ENCODE peak calls at places on chromosomes 13 and 19, in five cellular contexts. One of them, this sample, is unnamed.
A peak's percentile ranks its signal among the peaks of the same experiment; 100 is the strongest.

GRCh38 chr19:33263325-33264023 is 37.8 kb upstream of the SLC7A10 start:
- DNase-seq in ACHN: no peak
- DNase-seq in tibial nerve: no peak
- DNase-seq in stimulated activated CD8-positive, alpha-beta memory T cell treated with anti-CD3 and anti-CD28 coated beads, Interleukin-12 subunit alpha, Interleukin-12 subunit beta, amount 100 ng/mL, for 1 hour: no peak
- DNase-seq in neuronal stem cell: no peak
- DNase-seq in this sample: no peak

GRCh38 chr19:50718255-50719118 is 1.1 kb downstream of the SHANK1 start:
- DNase-seq in ACHN: no peak
- DNase-seq in tibial nerve: no peak
- DNase-seq in stimulated activated CD8-positive, alpha-beta memory T cell treated with anti-CD3 and anti-CD28 coated beads, Interleukin-12 subunit alpha, Interleukin-12 subunit beta, amount 100 ng/mL, for 1 hour: no peak
- DNase-seq in neuronal stem cell: peak; percentile 48
- DNase-seq in this sample: no peak

GRCh38 chr19:42985588-42985987 is 40.7 kb downstream of the PSG11 start:
- DNase-seq in ACHN: no peak
- DNase-seq in tibial nerve: no peak
- DNase-seq in stimulated activated CD8-positive, alpha-beta memory T cell treated with anti-CD3 and anti-CD28 coated beads, Interleukin-12 subunit alpha, Interleukin-12 subunit beta, amount 100 ng/mL, for 1 hour: no peak
- DNase-seq in neuronal stem cell: no peak
- DNase-seq in this sample: no peak

GRCh38 chr19:18789883-18790565 is 1.1 kb downstream of the COMP start:
- DNase-seq in ACHN: no peak
- DNase-seq in tibial nerve: no peak
- DNase-seq in stimulated activated CD8-positive, alpha-beta memory T cell treated with anti-CD3 and anti-CD28 coated beads, Interleukin-12 subunit alpha, Interleukin-12 subunit beta, amount 100 ng/mL, for 1 hour: no peak
- DNase-seq in neuronal stem cell: no peak
- DNase-seq in this sample: no peak

GRCh38 chr19:27774337-27774736 is 1438.6 kb downstream of the UQCRFS1 start:
- DNase-seq in ACHN: peak; percentile 23
- DNase-seq in tibial nerve: no peak
- DNase-seq in stimulated activated CD8-positive, alpha-beta memory T cell treated with anti-CD3 and anti-CD28 coated beads, Interleukin-12 subunit alpha, Interleukin-12 subunit beta, amount 100 ng/mL, for 1 hour: no peak
- DNase-seq in neuronal stem cell: no peak
- DNase-seq in this sample: no peak

GRCh38 chr13:110628952-110629701 is 13.8 kb downstream of the NAXD start:
- DNase-seq in ACHN: no peak
- DNase-seq in tibial nerve: no peak
- DNase-seq in stimulated activated CD8-positive, alpha-beta memory T cell treated with anti-CD3 and anti-CD28 coated beads, Interleukin-12 subunit alpha, Interleukin-12 subunit beta, amount 100 ng/mL, for 1 hour: no peak
- DNase-seq in neuronal stem cell: no peak
- DNase-seq in this sample: no peak

GRCh38 chr19:3285647-3286176 is 61.3 kb downstream of the CELF5 start:
- DNase-seq in ACHN: no peak
- DNase-seq in tibial nerve: no peak
- DNase-seq in stimulated activated CD8-positive, alpha-beta memory T cell treated with anti-CD3 and anti-CD28 coated beads, Interleukin-12 subunit alpha, Interleukin-12 subunit beta, amount 100 ng/mL, for 1 hour: no peak
- DNase-seq in neuronal stem cell: peak; percentile 87
- DNase-seq in this sample: no peak

GRCh38 chr19:6312018-6312417 is 21.4 kb downstream of the ACER1 start:
- DNase-seq in ACHN: no peak
- DNase-seq in tibial nerve: no peak
- DNase-seq in stimulated activated CD8-positive, alpha-beta memory T cell treated with anti-CD3 and anti-CD28 coated beads, Interleukin-12 subunit alpha, Interleukin-12 subunit beta, amount 100 ng/mL, for 1 hour: no peak
- DNase-seq in neuronal stem cell: no peak
- DNase-seq in this sample: no peak

GRCh38 chr19:55694656-55695491 is 19.8 kb downstream of the EPN1 start:
- DNase-seq in ACHN: no peak
- DNase-seq in tibial nerve: no peak
- DNase-seq in stimulated activated CD8-positive, alpha-beta memory T cell treated with anti-CD3 and anti-CD28 coated beads, Interleukin-12 subunit alpha, Interleukin-12 subunit beta, amount 100 ng/mL, for 1 hour: no peak
- DNase-seq in neuronal stem cell: no peak
- DNase-seq in this sample: no peak

GRCh38 chr13:45269204-45269603 is 68.4 kb upstream of the KCTD4 start:
- DNase-seq in ACHN: peak; percentile 58
- DNase-seq in tibial nerve: no peak
- DNase-seq in stimulated activated CD8-positive, alpha-beta memory T cell treated with anti-CD3 and anti-CD28 coated beads, Interleukin-12 subunit alpha, Interleukin-12 subunit beta, amount 100 ng/mL, for 1 hour: no peak
- DNase-seq in neuronal stem cell: no peak
- DNase-seq in this sample: no peak

GRCh38 chr19:54114340-54114826 is 1.1 kb downstream of the TFPT start:
- DNase-seq in ACHN: peak; percentile 14
- DNase-seq in tibial nerve: no peak
- DNase-seq in stimulated activated CD8-positive, alpha-beta memory T cell treated with anti-CD3 and anti-CD28 coated beads, Interleukin-12 subunit alpha, Interleukin-12 subunit beta, amount 100 ng/mL, for 1 hour: no peak
- DNase-seq in neuronal stem cell: no peak
- DNase-seq in this sample: peak; percentile 73

GRCh38 chr13:40993119-40993518 is 26.0 kb downstream of the ELF1 start:
- DNase-seq in ACHN: no peak
- DNase-seq in tibial nerve: no peak
- DNase-seq in stimulated activated CD8-positive, alpha-beta memory T cell treated with anti-CD3 and anti-CD28 coated beads, Interleukin-12 subunit alpha, Interleukin-12 subunit beta, amount 100 ng/mL, for 1 hour: no peak
- DNase-seq in neuronal stem cell: no peak
- DNase-seq in this sample: no peak

GRCh38 chr13:85303630-85304029 is 495.6 kb downstream of the SLITRK6 start:
- DNase-seq in ACHN: no peak
- DNase-seq in tibial nerve: no peak
- DNase-seq in stimulated activated CD8-positive, alpha-beta memory T cell treated with anti-CD3 and anti-CD28 coated beads, Interleukin-12 subunit alpha, Interleukin-12 subunit beta, amount 100 ng/mL, for 1 hour: no peak
- DNase-seq in neuronal stem cell: no peak
- DNase-seq in this sample: no peak

GRCh38 chr13:111179908-111180756 is 65.0 kb downstream of the ARHGEF7 start:
- DNase-seq in ACHN: no peak
- DNase-seq in tibial nerve: no peak
- DNase-seq in stimulated activated CD8-positive, alpha-beta memory T cell treated with anti-CD3 and anti-CD28 coated beads, Interleukin-12 subunit alpha, Interleukin-12 subunit beta, amount 100 ng/mL, for 1 hour: no peak
- DNase-seq in neuronal stem cell: no peak
- DNase-seq in this sample: no peak

GRCh38 chr13:102856603-102857002 is 10.8 kb downstream of the ERCC5 start:
- DNase-seq in ACHN: no peak
- DNase-seq in tibial nerve: no peak
- DNase-seq in stimulated activated CD8-positive, alpha-beta memory T cell treated with anti-CD3 and anti-CD28 coated beads, Interleukin-12 subunit alpha, Interleukin-12 subunit beta, amount 100 ng/mL, for 1 hour: no peak
- DNase-seq in neuronal stem cell: no peak
- DNase-seq in this sample: no peak

GRCh38 chr19:54316746-54317107 is 3.8 kb upstream of the LILRA5 start:
- DNase-seq in ACHN: no peak
- DNase-seq in tibial nerve: no peak
- DNase-seq in stimulated activated CD8-positive, alpha-beta memory T cell treated with anti-CD3 and anti-CD28 coated beads, Interleukin-12 subunit alpha, Interleukin-12 subunit beta, amount 100 ng/mL, for 1 hour: no peak
- DNase-seq in neuronal stem cell: no peak
- DNase-seq in this sample: no peak

GRCh38 chr19:35389192-35389861 is 18.5 kb downstream of the GPR42 start:
- DNase-seq in ACHN: no peak
- DNase-seq in tibial nerve: no peak
- DNase-seq in stimulated activated CD8-positive, alpha-beta memory T cell treated with anti-CD3 and anti-CD28 coated beads, Interleukin-12 subunit alpha, Interleukin-12 subunit beta, amount 100 ng/mL, for 1 hour: no peak
- DNase-seq in neuronal stem cell: no peak
- DNase-seq in this sample: no peak

GRCh38 chr19:49930483-49931011 is 1.2 kb upstream of the NUP62 start:
- DNase-seq in ACHN: no peak
- DNase-seq in tibial nerve: no peak
- DNase-seq in stimulated activated CD8-positive, alpha-beta memory T cell treated with anti-CD3 and anti-CD28 coated beads, Interleukin-12 subunit alpha, Interleukin-12 subunit beta, amount 100 ng/mL, for 1 hour: no peak
- DNase-seq in neuronal stem cell: no peak
- DNase-seq in this sample: no peak

GRCh38 chr19:40811478-40812341 is 12.7 kb downstream of the EGLN2 start:
- DNase-seq in ACHN: no peak
- DNase-seq in tibial nerve: no peak
- DNase-seq in stimulated activated CD8-positive, alpha-beta memory T cell treated with anti-CD3 and anti-CD28 coated beads, Interleukin-12 subunit alpha, Interleukin-12 subunit beta, amount 100 ng/mL, for 1 hour: no peak
- DNase-seq in neuronal stem cell: peak; percentile 44
- DNase-seq in this sample: no peak

GRCh38 chr13:47480121-47480520 is 521.0 kb downstream of the SUCLA2 start:
- DNase-seq in ACHN: no peak
- DNase-seq in tibial nerve: no peak
- DNase-seq in stimulated activated CD8-positive, alpha-beta memory T cell treated with anti-CD3 and anti-CD28 coated beads, Interleukin-12 subunit alpha, Interleukin-12 subunit beta, amount 100 ng/mL, for 1 hour: no peak
- DNase-seq in neuronal stem cell: no peak
- DNase-seq in this sample: no peak

GRCh38 chr13:74092711-74093110 is 41.5 kb downstream of the KLF12 start:
- DNase-seq in ACHN: no peak
- DNase-seq in tibial nerve: no peak
- DNase-seq in stimulated activated CD8-positive, alpha-beta memory T cell treated with anti-CD3 and anti-CD28 coated beads, Interleukin-12 subunit alpha, Interleukin-12 subunit beta, amount 100 ng/mL, for 1 hour: no peak
- DNase-seq in neuronal stem cell: no peak
- DNase-seq in this sample: no peak

GRCh38 chr19:10289167-10289835 is 451 bp upstream of the ICAM5 start:
- DNase-seq in ACHN: peak; percentile 51
- DNase-seq in tibial nerve: no peak
- DNase-seq in stimulated activated CD8-positive, alpha-beta memory T cell treated with anti-CD3 and anti-CD28 coated beads, Interleukin-12 subunit alpha, Interleukin-12 subunit beta, amount 100 ng/mL, for 1 hour: no peak
- DNase-seq in neuronal stem cell: no peak
- DNase-seq in this sample: no peak

GRCh38 chr19:35887197-35887596 is 13.1 kb downstream of the NFKBID start:
- DNase-seq in ACHN: no peak
- DNase-seq in tibial nerve: no peak
- DNase-seq in stimulated activated CD8-positive, alpha-beta memory T cell treated with anti-CD3 and anti-CD28 coated beads, Interleukin-12 subunit alpha, Interleukin-12 subunit beta, amount 100 ng/mL, for 1 hour: no peak
- DNase-seq in neuronal stem cell: no peak
- DNase-seq in this sample: no peak

GRCh38 chr19:1482361-1483066 is 3.5 kb upstream of the C19orf25 start:
- DNase-seq in ACHN: no peak
- DNase-seq in tibial nerve: no peak
- DNase-seq in stimulated activated CD8-positive, alpha-beta memory T cell treated with anti-CD3 and anti-CD28 coated beads, Interleukin-12 subunit alpha, Interleukin-12 subunit beta, amount 100 ng/mL, for 1 hour: no peak
- DNase-seq in neuronal stem cell: no peak
- DNase-seq in this sample: no peak

GRCh38 chr13:42894765-42895181 is 97.3 kb downstream of the EPSTI1 start:
- DNase-seq in ACHN: no peak
- DNase-seq in tibial nerve: no peak
- DNase-seq in stimulated activated CD8-positive, alpha-beta memory T cell treated with anti-CD3 and anti-CD28 coated beads, Interleukin-12 subunit alpha, Interleukin-12 subunit beta, amount 100 ng/mL, for 1 hour: no peak
- DNase-seq in neuronal stem cell: no peak
- DNase-seq in this sample: no peak

GRCh38 chr19:45446295-45446694 is 21.5 kb upstream of the FOSB start:
- DNase-seq in ACHN: peak; percentile 58
- DNase-seq in tibial nerve: no peak
- DNase-seq in stimulated activated CD8-positive, alpha-beta memory T cell treated with anti-CD3 and anti-CD28 coated beads, Interleukin-12 subunit alpha, Interleukin-12 subunit beta, amount 100 ng/mL, for 1 hour: no peak
- DNase-seq in neuronal stem cell: no peak
- DNase-seq in this sample: no peak

This sample was measured in ascending aorta.